ENCODE peak calls at places on chromosome 3, in five cellular contexts. One of them, this sample, is unnamed.

GRCh38 chr3:138401834-138402233 is 32.6 kb upstream of the ESYT3 start:
- DNase-seq in IMR-90: no peak
- DNase-seq in neuronal stem cell: no peak
- DNase-seq in trophoblast cell: no peak
- DNase-seq in mesendoderm: peak
- DNase-seq in this sample: no peak

GRCh38 chr3:149134560-149134959 is 5.1 kb downstream of the HPS3 start:
- DNase-seq in neuronal stem cell: no peak
- DNase-seq in IMR-90: peak
- DNase-seq in mesendoderm: no peak
- DNase-seq in trophoblast cell: no peak
- DNase-seq in this sample: peak

GRCh38 chr3:127487196-127487595 is 103.3 kb downstream of the TPRA1 start:
- DNase-seq in IMR-90: no peak
- DNase-seq in mesendoderm: no peak
- DNase-seq in neuronal stem cell: no peak
- DNase-seq in trophoblast cell: no peak
- DNase-seq in this sample: no peak

GRCh38 chr3:66971891-66972551 is 26.1 kb upstream of the KBTBD8 start:
- DNase-seq in IMR-90: peak
- DNase-seq in trophoblast cell: peak
- DNase-seq in mesendoderm: peak
- DNase-seq in neuronal stem cell: peak
- DNase-seq in this sample: peak

GRCh38 chr3:10280177-10280529 is 12.6 kb downstream of the GHRL start:
- DNase-seq in IMR-90: no peak
- DNase-seq in neuronal stem cell: no peak
- DNase-seq in mesendoderm: peak
- DNase-seq in trophoblast cell: peak
- DNase-seq in this sample: no peak

GRCh38 chr3:182118081-182118480 is 406.4 kb downstream of the SOX2 start:
- DNase-seq in IMR-90: no peak
- DNase-seq in mesendoderm: no peak
- DNase-seq in trophoblast cell: no peak
- DNase-seq in neuronal stem cell: no peak
- DNase-seq in this sample: peak

GRCh38 chr3:94417963-94418455 is 355.1 kb downstream of the NSUN3 start:
- DNase-seq in trophoblast cell: no peak
- DNase-seq in neuronal stem cell: no peak
- DNase-seq in IMR-90: no peak
- DNase-seq in mesendoderm: no peak
- DNase-seq in this sample: no peak

GRCh38 chr3:134768116-134768515 is 26.9 kb upstream of the EPHB1 start:
- DNase-seq in mesendoderm: no peak
- DNase-seq in neuronal stem cell: no peak
- DNase-seq in trophoblast cell: no peak
- DNase-seq in IMR-90: no peak
- DNase-seq in this sample: no peak

GRCh38 chr3:17360991-17361390 is 381.4 kb downstream of the TBC1D5 start:
- DNase-seq in trophoblast cell: no peak
- DNase-seq in neuronal stem cell: no peak
- DNase-seq in mesendoderm: no peak
- DNase-seq in IMR-90: no peak
- DNase-seq in this sample: peak

GRCh38 chr3:98518816-98519215 is 3.9 kb downstream of the CLDND1 start:
- DNase-seq in IMR-90: no peak
- DNase-seq in neuronal stem cell: no peak
- DNase-seq in trophoblast cell: no peak
- DNase-seq in mesendoderm: no peak
- DNase-seq in this sample: no peak

GRCh38 chr3:59563072-59563605 is 513.3 kb upstream of the CFAP20DC start:
- DNase-seq in mesendoderm: no peak
- DNase-seq in neuronal stem cell: no peak
- DNase-seq in IMR-90: peak
- DNase-seq in trophoblast cell: no peak
- DNase-seq in this sample: peak

GRCh38 chr3:191641789-191642188 is 180.8 kb downstream of the PYDC2 start:
- DNase-seq in trophoblast cell: no peak
- DNase-seq in neuronal stem cell: no peak
- DNase-seq in IMR-90: no peak
- DNase-seq in mesendoderm: no peak
- DNase-seq in this sample: no peak

GRCh38 chr3:125120370-125121122 is 64.7 kb upstream of the HEG1 start:
- DNase-seq in neuronal stem cell: peak
- DNase-seq in trophoblast cell: no peak
- DNase-seq in mesendoderm: peak
- DNase-seq in IMR-90: no peak
- DNase-seq in this sample: no peak

GRCh38 chr3:167184511-167184910 is 195.6 kb downstream of the ZBBX start:
- DNase-seq in trophoblast cell: no peak
- DNase-seq in mesendoderm: peak
- DNase-seq in IMR-90: no peak
- DNase-seq in neuronal stem cell: no peak
- DNase-seq in this sample: no peak

GRCh38 chr3:194970066-194970465 is 284.4 kb downstream of the FAM43A start:
- DNase-seq in trophoblast cell: no peak
- DNase-seq in IMR-90: no peak
- DNase-seq in neuronal stem cell: no peak
- DNase-seq in mesendoderm: no peak
- DNase-seq in this sample: no peak

GRCh38 chr3:190382082-190382481 is 5.9 kb upstream of the CLDN16 start:
- DNase-seq in trophoblast cell: no peak
- DNase-seq in IMR-90: peak
- DNase-seq in mesendoderm: no peak
- DNase-seq in neuronal stem cell: no peak
- DNase-seq in this sample: no peak

GRCh38 chr3:24446032-24446431 is 48.6 kb downstream of the THRB start:
- DNase-seq in mesendoderm: no peak
- DNase-seq in neuronal stem cell: no peak
- DNase-seq in IMR-90: no peak
- DNase-seq in trophoblast cell: no peak
- DNase-seq in this sample: no peak

GRCh38 chr3:139301183-139301582 is 42.6 kb upstream of the MRPS22 start:
- DNase-seq in neuronal stem cell: no peak
- DNase-seq in trophoblast cell: no peak
- DNase-seq in IMR-90: peak
- DNase-seq in mesendoderm: no peak
- DNase-seq in this sample: peak

GRCh38 chr3:13217736-13218540 is 144.7 kb upstream of the IQSEC1 start:
- DNase-seq in neuronal stem cell: no peak
- DNase-seq in trophoblast cell: peak
- DNase-seq in mesendoderm: peak
- DNase-seq in IMR-90: peak
- DNase-seq in this sample: no peak

GRCh38 chr3:1439395-1439794 is 346.6 kb downstream of the CNTN6 start:
- DNase-seq in neuronal stem cell: no peak
- DNase-seq in mesendoderm: peak
- DNase-seq in IMR-90: no peak
- DNase-seq in trophoblast cell: no peak
- DNase-seq in this sample: no peak

GRCh38 chr3:122973893-122974615 is 53.5 kb downstream of the SEMA5B start:
- DNase-seq in neuronal stem cell: no peak
- DNase-seq in mesendoderm: no peak
- DNase-seq in trophoblast cell: peak
- DNase-seq in IMR-90: no peak
- DNase-seq in this sample: no peak

GRCh38 chr3:173733029-173733652 is 335.6 kb downstream of the NLGN1 start:
- DNase-seq in IMR-90: peak
- DNase-seq in trophoblast cell: peak
- DNase-seq in neuronal stem cell: no peak
- DNase-seq in mesendoderm: peak
- DNase-seq in this sample: peak

GRCh38 chr3:182349051-182349450 is 444.3 kb upstream of the ATP11B start:
- DNase-seq in trophoblast cell: no peak
- DNase-seq in neuronal stem cell: no peak
- DNase-seq in IMR-90: no peak
- DNase-seq in mesendoderm: no peak
- DNase-seq in this sample: no peak

GRCh38 chr3:133749427-133750200 is 3.4 kb downstream of the TF start:
- DNase-seq in trophoblast cell: no peak
- DNase-seq in IMR-90: no peak
- DNase-seq in neuronal stem cell: no peak
- DNase-seq in mesendoderm: no peak
- DNase-seq in this sample: no peak

GRCh38 chr3:143472731-143473523 is 353.4 kb downstream of the CHST2 start:
- DNase-seq in trophoblast cell: peak
- DNase-seq in IMR-90: no peak
- DNase-seq in neuronal stem cell: no peak
- DNase-seq in mesendoderm: no peak
- DNase-seq in this sample: no peak

GRCh38 chr3:185176756-185177359 is 24.0 kb upstream of the C3orf70 start:
- DNase-seq in IMR-90: peak
- DNase-seq in mesendoderm: peak
- DNase-seq in neuronal stem cell: peak
- DNase-seq in trophoblast cell: no peak
- DNase-seq in this sample: peak

GRCh38 chr3:45948409-45948808 is 5.1 kb downstream of the CXCR6 start:
- DNase-seq in neuronal stem cell: no peak
- DNase-seq in IMR-90: peak
- DNase-seq in mesendoderm: no peak
- DNase-seq in trophoblast cell: no peak
- DNase-seq in this sample: peak

GRCh38 chr3:82048711-82049110 is 287.3 kb upstream of the GBE1 start:
- DNase-seq in IMR-90: no peak
- DNase-seq in neuronal stem cell: no peak
- DNase-seq in trophoblast cell: no peak
- DNase-seq in mesendoderm: no peak
- DNase-seq in this sample: no peak

GRCh38 chr3:32569540-32570425 is 875 bp downstream of the DYNC1LI1 start:
- DNase-seq in neuronal stem cell: peak
- DNase-seq in IMR-90: peak
- DNase-seq in trophoblast cell: peak
- DNase-seq in mesendoderm: peak
- DNase-seq in this sample: peak

GRCh38 chr3:134242649-134243637 is 7.7 kb downstream of the RYK start:
- DNase-seq in IMR-90: peak
- DNase-seq in mesendoderm: peak
- DNase-seq in neuronal stem cell: no peak
- DNase-seq in trophoblast cell: peak
- DNase-seq in this sample: peak

GRCh38 chr3:196989721-196990262 is 21.2 kb upstream of the PIGZ start:
- DNase-seq in trophoblast cell: no peak
- DNase-seq in neuronal stem cell: no peak
- DNase-seq in mesendoderm: no peak
- DNase-seq in IMR-90: no peak
- DNase-seq in this sample: no peak

GRCh38 chr3:48187579-48188265 is 495 bp downstream of the CDC25A start:
- DNase-seq in neuronal stem cell: peak
- DNase-seq in mesendoderm: peak
- DNase-seq in trophoblast cell: no peak
- DNase-seq in IMR-90: no peak
- DNase-seq in this sample: no peak

GRCh38 chr3:57833763-57834162 is 77.7 kb downstream of the SLMAP start:
- DNase-seq in trophoblast cell: no peak
- DNase-seq in neuronal stem cell: no peak
- DNase-seq in IMR-90: no peak
- DNase-seq in mesendoderm: no peak
- DNase-seq in this sample: no peak
- H3K27ac ChIP-seq in trophoblast cell: no peak
- H3K27ac ChIP-seq in neuronal stem cell: no peak
- H3K27ac ChIP-seq in IMR-90: no peak
- H3K27ac ChIP-seq in mesendoderm: no peak
- H3K27ac ChIP-seq in this sample: no peak

GRCh38 chr3:4343258-4343657 is 40.1 kb downstream of the SETMAR start:
- DNase-seq in trophoblast cell: no peak
- DNase-seq in mesendoderm: peak
- DNase-seq in neuronal stem cell: no peak
- DNase-seq in IMR-90: peak
- DNase-seq in this sample: peak
- H3K23ac ChIP-seq in trophoblast cell: no peak
- H3K23ac ChIP-seq in mesendoderm: no peak
- H3K23ac ChIP-seq in neuronal stem cell: no peak
- H3K23ac ChIP-seq in IMR-90: no peak
- H3K23ac ChIP-seq in this sample: no peak

GRCh38 chr3:101829066-101829830 is 20.1 kb upstream of the NFKBIZ start:
- DNase-seq in trophoblast cell: no peak
- DNase-seq in IMR-90: peak
- DNase-seq in neuronal stem cell: no peak
- DNase-seq in mesendoderm: no peak
- DNase-seq in this sample: peak
- H3K4me3 ChIP-seq in trophoblast cell: no peak
- H3K4me3 ChIP-seq in IMR-90: peak
- H3K4me3 ChIP-seq in neuronal stem cell: peak
- H3K4me3 ChIP-seq in mesendoderm: no peak
- H3K4me3 ChIP-seq in this sample: peak

GRCh38 chr3:129033619-129034321 is 26.8 kb upstream of the GP9 start:
- DNase-seq in neuronal stem cell: no peak
- DNase-seq in mesendoderm: no peak
- DNase-seq in trophoblast cell: no peak
- DNase-seq in IMR-90: no peak
- DNase-seq in this sample: no peak
- H3K27ac ChIP-seq in neuronal stem cell: no peak
- H3K27ac ChIP-seq in mesendoderm: no peak
- H3K27ac ChIP-seq in trophoblast cell: no peak
- H3K27ac ChIP-seq in IMR-90: no peak
- H3K27ac ChIP-seq in this sample: no peak

This sample was measured in mesenchymal stem cell.